ENCODE peak calls at places on chromosomes 16 and 17, in four cellular contexts. E is lower lobe of right lung, B is dorsolateral prefrontal cortex, J is body of pancreas. M is an unnamed sample.

GRCh38 chr16:67966549-67967182 is 1.8 kb downstream of the SLC12A4 start:
- DNase-seq in E (no peak), B (no peak), J (no peak), M (no peak)

GRCh38 chr17:62676952-62677596 is 49.6 kb downstream of the MRC2 start:
- DNase-seq in E (peak; percentile 26), B (no peak), J (no peak), M (no peak)

GRCh38 chr16:72458035-72458434 is 286.1 kb upstream of the PMFBP1 start:
- DNase-seq in E (no peak), B (no peak), J (no peak), M (no peak)

GRCh38 chr16:24253192-24253591 is 2.9 kb upstream of the CACNG3 start:
- DNase-seq in E (no peak), B (peak; percentile 43), J (peak; percentile 29), M (no peak)

GRCh38 chr17:19250421-19251141 is 13.4 kb downstream of the EPN2 start:
- DNase-seq in E (no peak), B (peak; percentile 87), J (peak; percentile 38), M (no peak)

GRCh38 chr16:50573947-50574751 is 26.0 kb downstream of the NKD1 start:
- DNase-seq in E (no peak), B (no peak), J (no peak), M (peak; percentile 68)

GRCh38 chr16:84175351-84176081 is 11.3 kb downstream of the TAF1C start:
- DNase-seq in E (peak; percentile 51), B (peak; percentile 70), J (peak; percentile 68), M (no peak)

GRCh38 chr16:53518550-53519416 is 15.8 kb upstream of the AKTIP start:
- DNase-seq in E (no peak), B (no peak), J (peak; percentile 36), M (no peak)

GRCh38 chr17:17876959-17877547 is 40.3 kb upstream of the SREBF1 start:
- DNase-seq in E (peak; percentile 59), B (peak; percentile 56), J (peak; percentile 49), M (peak; percentile 69)

GRCh38 chr17:56593073-56593740 is at the start of gene NOG:
- DNase-seq in E (peak; percentile 61), B (peak; percentile 51), J (peak; percentile 17), M (peak; percentile 40)

GRCh38 chr17:40341808-40342574 is 22.5 kb downstream of the GJD3 start:
- DNase-seq in E (peak; percentile 86), B (peak; percentile 73), J (peak; percentile 76), M (peak; percentile 88)

GRCh38 chr17:39462644-39463375 is 1.5 kb downstream of the CDK12 start:
- DNase-seq in E (peak; percentile 52), B (no peak), J (peak; percentile 15), M (no peak)

GRCh38 chr17:42530952-42531454 is 5.0 kb upstream of the NAGLU start:
- DNase-seq in E (no peak), B (no peak), J (peak; percentile 74), M (no peak)

GRCh38 chr17:81561494-81561885 is 9.3 kb upstream of the FAAP100 start:
- DNase-seq in E (no peak), B (no peak), J (no peak), M (no peak)

DNA sequence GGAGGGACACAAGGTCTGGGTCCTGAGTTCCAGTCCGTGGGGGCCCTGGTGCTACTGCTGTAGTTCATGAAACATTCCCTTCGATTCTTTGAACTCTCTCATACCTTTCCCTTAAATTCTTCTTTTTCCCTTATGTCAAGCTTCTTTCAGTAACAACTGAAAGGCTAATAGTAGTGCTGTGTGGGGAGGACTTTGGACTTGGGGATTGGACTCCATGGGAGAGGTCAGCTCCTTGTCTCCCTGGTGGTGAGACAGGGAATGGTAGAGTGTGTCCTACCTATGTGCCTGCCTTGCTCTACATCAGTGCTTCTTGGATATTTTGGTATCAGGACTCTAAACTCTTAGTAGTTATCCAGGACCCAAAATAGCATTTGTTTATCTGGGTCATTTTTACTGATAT is 628.1 kb downstream of the WWOX start:
- DNase-seq in E (no peak), B (no peak), J (no peak), M (no peak)
- TF ChIP-seq CTCF in E (no peak), B (no peak), J (no peak), M (no peak)

GRCh38 chr17:50934161-50934560 is 68.0 kb upstream of the TOB1 start:
- DNase-seq in E (no peak), B (no peak), J (peak; percentile 85), M (no peak)

GRCh38 chr17:50934672-50935200 is 68.6 kb upstream of the TOB1 start:
- DNase-seq in E (no peak), B (no peak), J (no peak), M (no peak)

GRCh38 chr17:50935201-50936124 is 69.3 kb upstream of the TOB1 start:
- DNase-seq in E (peak; percentile 89), B (peak; percentile 88), J (peak; percentile 98), M (peak; percentile 54)

GRCh38 chr17:50931003-50931878 is 65.1 kb upstream of the TOB1 start:
- DNase-seq in E (peak; percentile 91), B (peak; percentile 91), J (peak; percentile 93), M (peak; percentile 86)

GRCh38 chr17:50932584-50932901 is 66.4 kb upstream of the TOB1 start:
- DNase-seq in E (no peak), B (no peak), J (no peak), M (no peak)
- H3K27ac ChIP-seq in E (peak overlapping the region; percentile 92), B (peak overlapping the region; percentile 99), J (peak overlapping the region; percentile 99), M (no peak overlapping the region)

GRCh38 chr17:1170739-1171138 is 9.0 kb downstream of the ABR start:
- DNase-seq in E (no peak), B (no peak), J (no peak), M (no peak)
- TF ChIP-seq CTCF in E (no peak), B (no peak), J (no peak), M (no peak)

DNA sequence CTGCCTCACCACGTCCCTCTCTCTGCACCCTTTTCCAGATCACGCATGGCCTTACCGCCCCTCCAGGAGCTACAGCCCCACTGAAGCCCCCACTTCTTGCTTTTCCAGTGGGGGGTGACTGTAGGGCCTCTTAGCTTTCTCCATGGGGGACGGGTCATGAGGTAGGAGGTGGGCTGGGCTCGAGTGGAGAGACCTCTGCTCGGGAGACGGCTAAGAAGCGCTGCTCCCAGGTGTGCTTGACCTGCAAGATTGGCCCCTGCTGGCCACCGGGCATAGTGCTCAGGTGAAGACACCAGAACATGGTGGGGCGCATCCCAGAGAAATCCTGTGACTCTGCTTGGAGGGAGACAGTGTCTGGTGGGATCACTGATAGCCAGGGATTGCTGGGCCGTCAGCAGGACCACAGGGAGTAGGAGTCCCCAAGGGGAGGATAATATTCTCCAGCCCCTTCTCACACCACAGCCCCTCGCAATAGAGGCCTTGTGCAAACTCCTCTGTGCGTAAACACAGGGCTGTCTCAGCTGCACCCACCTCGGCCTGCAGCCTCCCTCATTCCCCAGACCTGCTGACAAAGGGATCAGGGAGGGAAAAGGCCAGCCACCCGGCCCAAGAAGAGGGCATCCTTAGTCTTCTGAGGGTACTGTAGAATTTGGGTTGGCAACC is 8.9 kb upstream of the GALK1 start:
- DNase-seq in E (no peak), B (no peak), J (no peak), M (no peak)
- H3K27ac ChIP-seq in E (no peak overlapping the region), B (no peak overlapping the region), J (no peak overlapping the region), M (no peak overlapping the region)

DNA sequence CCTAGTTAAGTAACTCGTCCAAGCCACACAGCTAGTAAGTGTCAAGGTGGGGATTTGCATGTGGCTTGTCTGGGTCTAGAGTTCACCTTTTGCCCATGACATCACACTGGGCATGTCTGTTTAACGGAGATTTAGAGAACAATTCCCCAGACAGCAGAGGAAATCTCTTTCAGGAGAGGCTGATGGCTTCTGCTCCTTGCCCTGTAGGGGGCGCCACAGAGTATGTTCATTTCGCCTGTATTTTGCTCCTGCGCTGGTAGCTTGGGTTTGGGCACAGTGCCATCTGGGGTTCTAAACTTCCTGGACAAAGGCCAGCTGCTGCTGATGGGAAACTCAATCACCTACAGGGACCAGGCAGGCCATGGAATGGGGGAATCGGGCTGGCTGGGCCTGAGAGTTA is 20.4 kb downstream of the OTOA start:
- DNase-seq in E (no peak), B (no peak), J (no peak), M (no peak)
- TF ChIP-seq CTCF in E (peak; percentile 40), B (peak; percentile 16), J (no peak), M (no peak)

GRCh38 chr17:79739148-79740062 is 8.7 kb downstream of the ENPP7 start:
- DNase-seq in E (no peak), B (no peak), J (peak; percentile 41), M (no peak)

GRCh38 chr17:79737922-79738578 is 7.3 kb downstream of the ENPP7 start:
- DNase-seq in E (no peak), B (no peak), J (no peak), M (no peak)

GRCh38 chr17:79740413-79740812 is 9.7 kb downstream of the ENPP7 start:
- DNase-seq in E (no peak), B (no peak), J (peak; percentile 68), M (no peak)

GRCh38 chr17:79737046-79737921 is 6.5 kb downstream of the ENPP7 start:
- DNase-seq in E (no peak), B (no peak), J (no peak), M (no peak)

GRCh38 chr17:79738643-79739042 is 7.9 kb downstream of the ENPP7 start:
- DNase-seq in E (no peak), B (no peak), J (no peak), M (no peak)
- H3K27ac ChIP-seq in E (no peak overlapping the region), B (no peak overlapping the region), J (peak overlapping the region; percentile 84), M (no peak overlapping the region)

DNA sequence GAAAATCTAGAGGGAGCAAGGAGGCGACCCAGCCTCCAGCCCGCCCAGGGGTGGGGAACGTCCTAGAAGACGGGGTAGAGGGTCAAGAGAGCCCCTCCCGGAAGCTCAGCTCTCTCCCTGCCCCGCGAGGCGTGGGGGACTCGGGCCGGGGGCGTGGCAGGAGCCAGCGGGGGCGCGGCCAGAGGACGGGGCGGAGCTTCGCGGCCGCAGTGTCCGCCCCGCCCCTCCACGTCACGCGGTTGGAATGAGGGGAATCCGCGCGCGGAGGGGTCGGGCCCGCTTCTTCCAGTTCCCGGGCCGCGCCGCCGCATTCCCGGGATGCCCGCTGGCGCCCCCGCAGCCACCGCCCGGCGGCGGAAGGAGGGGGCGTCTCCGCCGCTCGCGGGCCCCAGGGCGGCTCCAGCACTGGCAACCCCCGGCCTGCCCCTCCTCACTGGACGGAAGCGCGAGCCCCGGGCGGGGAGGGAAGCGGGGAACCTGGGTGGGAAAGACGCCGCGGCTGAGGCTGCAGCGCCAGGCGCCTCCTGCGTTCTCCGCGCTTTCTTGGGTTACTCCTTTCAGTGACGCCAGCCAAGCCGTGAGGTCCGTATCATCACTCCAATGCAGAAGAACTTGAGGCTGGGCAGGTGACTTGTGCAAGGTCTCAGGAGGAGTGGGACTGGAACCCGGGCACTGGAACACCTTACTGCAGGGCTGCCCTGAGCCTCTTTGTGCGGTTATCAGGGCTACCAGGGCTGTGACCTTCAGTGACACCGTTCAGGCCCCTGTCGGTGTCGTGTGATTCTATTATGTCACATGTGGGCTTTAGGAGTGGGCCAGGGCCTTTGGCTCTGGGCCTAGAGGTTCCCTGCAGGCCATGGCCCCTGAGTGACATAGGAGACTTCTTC is 4.3 kb downstream of the MYO1C start:
- DNase-seq in E (peak; percentile 88), B (peak; percentile 86), J (peak; percentile 82), M (peak; percentile 94)
- TF ChIP-seq CTCF in E (no peak), B (no peak), J (no peak), M (no peak)